ENCODE peak calls at places on chromosomes 3 and 15, in five cellular contexts. Q is endodermal cell, D is memory B cell, W is epithelial cell of esophagus, Z is HuH-7. O is an unnamed sample.

GRCh38 chr3:179603831-179604230 is 607 bp downstream of the MRPL47 start:
- DNase-seq in Z (no peak), D (no peak), Q (no peak), W (no peak), O (no peak)

GRCh38 chr3:150545419-150546225 is 674 bp downstream of the SERP1 start:
- DNase-seq in W (peak; percentile 44), Z (peak; percentile 4), Q (no peak), D (peak; percentile 6), O (no peak)

GRCh38 chr15:75036269-75036668 is 12.9 kb downstream of the PPCDC start:
- DNase-seq in Z (no peak), Q (peak; percentile 91), D (no peak), W (peak; percentile 88), O (peak; percentile 60)

GRCh38 chr3:119743921-119744320 is 38.0 kb upstream of the NR1I2 start:
- DNase-seq in Z (no peak), D (no peak), W (no peak), Q (no peak), O (no peak)

GRCh38 chr3:45119824-45120614 is 26.2 kb downstream of the CDCP1 start:
- DNase-seq in D (no peak), W (peak; percentile 80), Q (no peak), Z (peak; percentile 49), O (peak; percentile 52)

GRCh38 chr3:65006300-65006739 is 318.5 kb upstream of the ADAMTS9 start:
- DNase-seq in W (no peak), Z (no peak), D (no peak), Q (no peak), O (no peak)

GRCh38 chr15:32683906-32684584 is 33.8 kb upstream of the GREM1 start:
- DNase-seq in D (no peak), Q (no peak), Z (no peak), W (peak; percentile 92), O (peak; percentile 57)

GRCh38 chr3:143716731-143717130 is 131.5 kb downstream of the SLC9A9 start:
- DNase-seq in W (no peak), Q (no peak), Z (no peak), D (no peak), O (no peak)

GRCh38 chr3:150158974-150159625 is 188.4 kb upstream of the PFN2 start:
- DNase-seq in W (no peak), D (no peak), Q (no peak), Z (no peak), O (no peak)

GRCh38 chr15:63370764-63371163 is 10.9 kb downstream of the CA12 start:
- DNase-seq in Z (no peak), W (no peak), Q (no peak), D (no peak), O (no peak)

GRCh38 chr15:52529289-52529929 is 729 bp upstream of the MYO5A start:
- DNase-seq in Z (no peak), D (peak; percentile 9), Q (no peak), W (no peak), O (no peak)

GRCh38 chr15:29440541-29440940 is 170.9 kb upstream of the NSMCE3 start:
- DNase-seq in Z (no peak), W (no peak), D (no peak), Q (no peak), O (no peak)

GRCh38 chr15:39095218-39095879 is 485.5 kb upstream of the THBS1 start:
- DNase-seq in W (peak; percentile 46), Q (peak; percentile 65), D (no peak), Z (no peak), O (no peak)

GRCh38 chr3:47266709-47267489 is 15.7 kb downstream of the KIF9 start:
- DNase-seq in W (peak; percentile 94), Z (no peak), Q (no peak), D (no peak), O (peak; percentile 56)

GRCh38 chr15:57138260-57138895 is 219.9 kb downstream of the TCF12 start:
- DNase-seq in D (no peak), Q (peak; percentile 83), W (peak; percentile 79), Z (peak; percentile 46), O (no peak)

GRCh38 chr3:114336122-114336697 is 42.4 kb downstream of the TIGIT start:
- DNase-seq in W (no peak), Z (no peak), D (no peak), Q (no peak), O (no peak)

GRCh38 chr3:197892162-197892561 is 57.8 kb upstream of the RPL35A start:
- DNase-seq in W (no peak), Z (no peak), Q (no peak), D (no peak), O (no peak)

GRCh38 chr3:188126271-188126670 is 27.7 kb upstream of the LPP start:
- DNase-seq in D (no peak), Q (no peak), Z (no peak), W (no peak), O (no peak)

GRCh38 chr3:13317596-13318320 is 102.4 kb downstream of the NUP210 start:
- DNase-seq in Z (no peak), W (no peak), D (no peak), Q (no peak), O (no peak)

GRCh38 chr3:196024968-196025367 is 56.9 kb downstream of the TFRC start:
- DNase-seq in W (no peak), D (no peak), Z (no peak), Q (no peak), O (no peak)

O was measured in epithelial cell of prostate.